ENCODE peak calls at places on chromosomes 3 and 15, in nine cellular contexts. H is transverse colon, J is GM12891, R is breast epithelium, P is HL-60, E is GM23338, S is stomach, V is spleen, C is HCT116. U is an unnamed sample.

GRCh38 chr15:36334059-36334458 is 245.4 kb upstream of the CDIN1 start:
- DNase-seq in V (no peak), R (no peak), E (no peak), H (no peak), P (no peak), C (no peak), J (no peak), S (no peak), U (no peak)

GRCh38 chr15:74311734-74312444 is 55.6 kb downstream of the CYP11A1 start:
- DNase-seq in H (no peak), C (peak), P (no peak), R (no peak), E (peak), J (no peak), V (no peak), S (no peak), U (no peak)

GRCh38 chr3:17557749-17558463 is 184.5 kb downstream of the TBC1D5 start:
- DNase-seq in S (no peak), J (no peak), H (no peak), R (no peak), P (no peak), V (no peak), E (no peak), C (no peak), U (no peak)

GRCh38 chr3:58299839-58300516 is 6.1 kb upstream of the RPP14 start:
- DNase-seq in H (no peak), C (no peak), S (no peak), V (no peak), P (no peak), R (no peak), J (no peak), E (peak), U (no peak)

GRCh38 chr3:123396171-123397049 is 52.5 kb downstream of the ADCY5 start:
- DNase-seq in H (no peak), V (peak), E (no peak), C (no peak), P (no peak), J (no peak), R (no peak), S (no peak), U (no peak)

GRCh38 chr3:86056962-86057361 is 934.0 kb downstream of the VGLL3 start:
- DNase-seq in H (no peak), E (no peak), P (no peak), J (no peak), C (no peak), R (no peak), S (no peak), V (no peak), U (no peak)

GRCh38 chr15:59722451-59722850 is 33.3 kb upstream of the BNIP2 start:
- DNase-seq in V (no peak), E (no peak), S (no peak), P (no peak), H (no peak), J (no peak), R (no peak), C (no peak), U (no peak)

GRCh38 chr15:59052915-59053407 is 52.0 kb upstream of the CCNB2 start:
- DNase-seq in C (no peak), J (no peak), H (no peak), R (no peak), E (no peak), P (no peak), S (no peak), V (no peak), U (no peak)

GRCh38 chr3:175247629-175248028 is 388.5 kb downstream of the NAALADL2 start:
- DNase-seq in H (no peak), J (no peak), R (no peak), E (no peak), V (no peak), C (no peak), S (no peak), P (no peak), U (no peak)

GRCh38 chr3:57382933-57383332 is 90.4 kb upstream of the ASB14 start:
- DNase-seq in E (no peak), S (no peak), P (no peak), R (no peak), C (no peak), J (no peak), H (no peak), V (no peak), U (no peak)

GRCh38 chr3:60585918-60586317 is 665.3 kb downstream of the FHIT start:
- DNase-seq in S (no peak), P (no peak), H (no peak), C (no peak), J (no peak), V (no peak), R (no peak), E (no peak), U (no peak)

GRCh38 chr3:192817053-192817452 is 89.7 kb upstream of the FGF12 start:
- DNase-seq in S (no peak), P (no peak), H (no peak), V (no peak), R (no peak), J (no peak), E (no peak), C (no peak), U (no peak)

GRCh38 chr15:45618813-45619212 is 16.0 kb upstream of the SQOR start:
- DNase-seq in J (no peak), C (no peak), H (no peak), V (no peak), P (peak), S (no peak), R (no peak), E (no peak), U (no peak)

GRCh38 chr3:182385356-182385755 is 407.9 kb upstream of the ATP11B start:
- DNase-seq in C (no peak), V (no peak), P (no peak), S (no peak), H (no peak), R (no peak), J (no peak), E (peak), U (no peak)

GRCh38 chr3:9448643-9449042 is 51.2 kb downstream of the SETD5 start:
- DNase-seq in R (no peak), P (no peak), C (no peak), V (no peak), S (no peak), E (no peak), J (no peak), H (no peak), U (no peak)

GRCh38 chr3:134517796-134518195 is 31.9 kb downstream of the CEP63 start:
- DNase-seq in P (no peak), R (no peak), C (no peak), S (no peak), E (no peak), J (no peak), H (no peak), V (no peak), U (no peak)

GRCh38 chr15:51727141-51727897 is 10.1 kb downstream of the LYSMD2 start:
- DNase-seq in C (no peak), J (no peak), P (no peak), V (no peak), R (no peak), S (no peak), E (peak), H (no peak), U (no peak)

GRCh38 chr3:197030379-197031314 is 1.0 kb upstream of the MELTF start:
- DNase-seq in H (no peak), P (no peak), S (no peak), V (no peak), E (peak), J (no peak), C (no peak), R (no peak), U (no peak)

GRCh38 chr3:72998489-72998888 is 1.9 kb downstream of the PPP4R2 start:
- DNase-seq in H (no peak), P (no peak), S (no peak), C (no peak), V (no peak), E (no peak), R (no peak), J (no peak), U (no peak)

GRCh38 chr3:72995337-72995736 is 1.3 kb upstream of the PPP4R2 start:
- DNase-seq in C (no peak), R (no peak), H (peak), E (no peak), P (no peak), J (no peak), S (no peak), V (no peak), U (no peak)

GRCh38 chr3:72996121-72996472 is 514 bp upstream of the PPP4R2 start:
- DNase-seq in E (peak), C (no peak), P (no peak), H (peak), R (no peak), J (no peak), S (no peak), V (peak), U (no peak)

GRCh38 chr3:72996473-72997333 is at the start of gene PPP4R2:
- DNase-seq in J (peak), E (peak), P (peak), R (peak), V (peak), H (peak), S (peak), C (peak), U (peak)

GRCh38 chr3:72997421-72997961 is 880 bp downstream of the PPP4R2 start:
- DNase-seq in C (peak), H (peak), P (peak), J (peak), E (peak), S (no peak), R (no peak), V (no peak), U (no peak)
- TF ChIP-seq POLR2AphosphoS5 in C (no peak), H (no peak), P (peak), J (no peak), E (no peak), S (no peak), R (no peak), V (no peak), U (no peak)

GRCh38 chr15:80840173-80841130 is 61.3 kb downstream of the CEMIP start:
- DNase-seq in H (no peak), V (no peak), C (no peak), J (no peak), R (no peak), P (no peak), S (no peak), E (no peak), U (no peak)

GRCh38 chr15:80838012-80838411 is 58.8 kb downstream of the CEMIP start:
- DNase-seq in V (no peak), S (no peak), C (no peak), E (no peak), J (no peak), H (no peak), R (no peak), P (no peak), U (no peak)

GRCh38 chr15:80841537-80841936 is 62.4 kb downstream of the CEMIP start:
- DNase-seq in H (no peak), C (no peak), E (no peak), J (no peak), R (no peak), S (no peak), V (no peak), P (no peak), U (no peak)

GRCh38 chr15:80838666-80839065 is 59.5 kb downstream of the CEMIP start:
- DNase-seq in J (no peak), V (no peak), P (no peak), H (no peak), R (no peak), E (no peak), S (no peak), C (no peak), U (no peak)

DNA sequence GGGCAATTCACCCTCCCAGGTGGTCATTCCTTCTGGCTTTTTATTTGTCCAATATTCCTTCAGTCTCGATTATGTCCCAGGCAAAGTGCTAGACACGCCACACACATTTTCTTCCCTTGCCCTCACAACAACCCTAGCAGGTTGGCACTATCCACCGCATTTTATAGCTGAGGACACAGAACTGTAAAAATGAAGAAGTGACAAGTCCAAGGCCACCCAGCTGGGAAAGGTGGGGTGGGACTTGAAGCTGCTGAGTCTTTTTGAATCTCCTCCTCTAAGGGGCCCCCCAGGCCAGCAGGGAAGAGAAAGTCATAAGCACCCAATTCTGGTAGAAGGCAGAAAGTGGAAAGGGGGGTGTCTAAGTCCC is 60.6 kb downstream of the CEMIP start:
- DNase-seq in H (peak), R (no peak), E (no peak), P (no peak), S (no peak), V (no peak), J (no peak), C (no peak), U (no peak)
- TF ChIP-seq POLR2AphosphoS5 in H (no peak), R (no peak), E (no peak), P (no peak), S (no peak), V (no peak), J (no peak), C (no peak), U (no peak)

GRCh38 chr15:40405501-40406381 is at the start of gene IVD:
- DNase-seq in V (peak), J (peak), E (peak), C (peak), H (peak), R (peak), P (peak), S (peak), U (peak)
- TF ChIP-seq POLR2AphosphoS5 in V (peak), J (peak), E (peak), C (peak), H (peak), R (peak), P (no peak), S (peak), U (peak)

GRCh38 chr15:98506711-98507110 is 141.6 kb upstream of the IGF1R start:
- DNase-seq in C (no peak), V (no peak), H (no peak), P (no peak), E (no peak), R (no peak), J (no peak), S (no peak), U (no peak)
- TF ChIP-seq POLR2AphosphoS5 in C (no peak), V (no peak), H (no peak), P (no peak), E (no peak), R (no peak), J (no peak), S (no peak), U (no peak)

DNA sequence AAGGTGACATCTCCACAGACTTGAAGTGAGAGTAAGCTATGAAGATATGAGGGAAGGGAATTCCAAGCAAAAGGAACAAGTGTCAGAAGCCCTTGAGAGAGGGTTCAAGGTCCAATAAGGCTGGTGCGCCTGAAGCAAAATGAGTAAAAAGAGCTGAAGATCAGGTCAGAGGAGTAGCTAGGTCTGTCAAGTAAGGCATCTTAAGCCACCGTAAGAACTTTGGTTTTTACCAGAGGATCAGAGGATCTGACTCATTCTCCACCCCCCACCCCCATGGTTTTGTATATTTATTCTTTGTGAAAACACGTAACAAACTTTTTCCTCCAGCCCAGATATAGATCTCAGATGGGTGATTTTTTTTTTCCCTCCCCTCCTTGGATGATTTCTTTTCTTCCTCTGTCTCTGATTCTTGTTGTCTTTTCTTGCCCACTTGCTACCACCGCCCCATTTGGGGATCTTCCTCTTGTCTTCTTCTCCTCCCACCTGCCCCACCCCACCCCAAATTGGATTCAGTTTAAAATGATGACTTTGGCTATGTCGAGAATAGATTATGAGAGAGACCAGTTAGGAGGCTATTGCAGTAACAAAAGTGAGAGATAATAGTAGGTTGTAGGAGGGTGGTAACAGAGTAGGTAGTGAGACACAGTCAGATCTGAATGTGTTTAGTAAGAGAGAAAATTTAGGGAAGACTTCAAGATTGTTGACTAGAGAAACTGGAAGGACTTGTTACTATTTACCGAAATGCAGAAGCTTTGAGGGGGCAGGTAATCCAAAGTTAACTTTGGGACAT is 6.1 kb downstream of the TRMT10C start:
- DNase-seq in S (no peak), J (no peak), P (no peak), H (no peak), E (no peak), C (no peak), V (no peak), R (no peak), U (no peak)
- TF ChIP-seq POLR2AphosphoS5 in S (no peak), J (no peak), P (no peak), H (no peak), E (no peak), C (no peak), V (no peak), R (no peak), U (no peak)

GRCh38 chr3:66038384-66038725 is 363 bp downstream of the MAGI1 start:
- DNase-seq in H (no peak), P (no peak), S (no peak), C (no peak), R (no peak), J (no peak), V (no peak), E (no peak), U (no peak)

GRCh38 chr3:66037986-66038369 is 740 bp downstream of the MAGI1 start:
- DNase-seq in S (no peak), C (no peak), R (peak), P (no peak), V (no peak), J (no peak), H (peak), E (no peak), U (peak)

GRCh38 chr3:66038726-66039589 is at the start of gene MAGI1:
- DNase-seq in H (peak), V (peak), R (peak), J (peak), S (peak), E (peak), C (peak), P (peak), U (peak)

GRCh38 chr3:66036586-66037061 is 2.1 kb downstream of the MAGI1 start:
- DNase-seq in J (no peak), C (no peak), R (no peak), S (peak), E (peak), H (no peak), P (no peak), V (no peak), U (no peak)

GRCh38 chr3:66037330-66037985 is 1.3 kb downstream of the MAGI1 start:
- DNase-seq in P (no peak), H (peak), R (peak), S (peak), J (no peak), V (no peak), E (peak), C (no peak), U (no peak)
- TF ChIP-seq POLR2AphosphoS5 in P (no peak), H (no peak), R (peak), S (peak), J (no peak), V (peak), E (no peak), C (peak), U (no peak)

DNA sequence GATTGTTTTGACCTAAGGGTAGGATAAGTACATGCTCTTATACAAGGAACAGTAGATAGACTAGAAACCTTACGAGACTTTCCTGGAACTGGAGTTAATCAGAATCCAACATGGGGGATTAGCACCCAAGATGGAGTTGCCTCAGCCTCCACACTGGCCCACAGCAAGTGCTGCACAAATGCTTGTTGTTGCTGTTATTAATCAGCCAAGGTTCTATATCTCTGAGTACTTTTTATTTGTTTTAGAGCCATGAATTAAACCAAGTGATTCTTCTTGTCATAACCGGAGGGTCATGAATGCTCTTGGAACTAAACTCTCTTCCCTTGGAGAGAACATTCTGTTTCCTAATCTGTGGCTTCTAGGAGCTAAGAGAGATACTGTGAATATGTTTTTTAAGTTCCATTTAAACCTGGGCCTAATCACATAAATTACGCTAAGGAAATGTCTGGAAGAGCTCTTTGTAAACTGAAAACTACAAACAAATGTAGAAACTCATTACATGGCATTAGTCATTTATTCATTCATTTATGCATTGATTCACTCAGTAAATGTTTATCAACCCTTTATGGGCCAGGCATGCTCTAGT is 5.7 kb upstream of the IL16 start:
- DNase-seq in H (no peak), V (no peak), S (no peak), R (no peak), C (no peak), P (no peak), E (no peak), J (no peak), U (no peak)
- TF ChIP-seq POLR2AphosphoS5 in H (peak), V (no peak), S (no peak), R (no peak), C (no peak), P (no peak), E (no peak), J (no peak), U (no peak)

GRCh38 chr3:186165331-186165730 is 56.4 kb upstream of the ETV5 start:
- DNase-seq in R (no peak), J (no peak), C (no peak), P (no peak), V (no peak), S (no peak), H (no peak), E (no peak), U (no peak)
- TF ChIP-seq POLR2AphosphoS5 in R (no peak), J (no peak), C (no peak), P (no peak), V (no peak), S (no peak), H (no peak), E (no peak), U (no peak)